ENCODE peak calls at places on chromosome 20, in four cellular contexts. S is right atrium auricular region, E is GM13976, I is iris pigment epithelial cell. A is an unnamed sample.

GRCh38 chr20:54231006-54231405 is 23.1 kb downstream of the PFDN4 start:
- DNase-seq in S (no peak), E (no peak), I (no peak), A (no peak)

GRCh38 chr20:46646659-46647380 is 4.4 kb downstream of the SLC13A3 start:
- DNase-seq in S (no peak), E (no peak), I (no peak), A (no peak)

GRCh38 chr20:60210779-60211617 is 252.8 kb downstream of the CDH26 start:
- DNase-seq in S (peak), E (peak), I (peak), A (peak)

GRCh38 chr20:56989516-56989915 is 276.9 kb downstream of the BMP7 start:
- DNase-seq in S (no peak), E (no peak), I (no peak), A (no peak)

GRCh38 chr20:36802326-36803223 is 29.0 kb upstream of the DSN1 start:
- DNase-seq in S (no peak), E (no peak), I (peak), A (no peak)

GRCh38 chr20:22586645-22587310 is 2.4 kb upstream of the FOXA2 start:
- DNase-seq in S (no peak), E (peak), I (no peak), A (peak)

GRCh38 chr20:44642203-44643153 is 9.0 kb downstream of the ADA start:
- DNase-seq in S (peak), E (peak), I (peak), A (peak)

GRCh38 chr20:40961686-40962640 is 66.7 kb upstream of the TOP1 start:
- DNase-seq in S (peak), E (no peak), I (no peak), A (no peak)

GRCh38 chr20:25053207-25054132 is 4.5 kb downstream of the ACSS1 start:
- DNase-seq in S (peak), E (no peak), I (no peak), A (no peak)